ENCODE peak calls at places on chromosomes 16 and 17, in seven cellular contexts. F, X, U, W, O, J and Y are unnamed samples. For H3K4me1, the result is how much of the 10 kb centered on the place peaks cover.

GRCh38 chr17:27339836-27340550 is 46.1 kb downstream of the WSB1 start:
- DNase-seq in F (peak), X (no peak), U (peak), W (no peak), O (no peak), J (no peak), Y (no peak)

GRCh38 chr17:43356999-43357398 is 41.8 kb upstream of the ARL4D start:
- DNase-seq in F (no peak), X (no peak), U (no peak), W (peak), O (peak), J (peak), Y (no peak)

GRCh38 chr17:7137182-7137943 is 22.7 kb upstream of the ASGR2 start:
- DNase-seq in F (no peak), X (no peak), U (no peak), W (no peak), O (no peak), J (no peak), Y (peak)

GRCh38 chr16:27205436-27206065 is 2.2 kb downstream of the KDM8 start:
- DNase-seq in F (peak), X (no peak), U (no peak), W (no peak), O (no peak), J (no peak), Y (no peak)

GRCh38 chr17:64170286-64170685 is 40.3 kb upstream of the ERN1 start:
- DNase-seq in F (no peak), X (no peak), U (no peak), W (no peak), O (no peak), J (no peak), Y (no peak)

GRCh38 chr16:48918520-48919258 is 308.7 kb upstream of the N4BP1 start:
- DNase-seq in F (no peak), X (no peak), U (no peak), W (no peak), O (no peak), J (no peak), Y (no peak)

GRCh38 chr16:13305019-13305755 is 403.8 kb downstream of the SHISA9 start:
- DNase-seq in F (no peak), X (no peak), U (no peak), W (no peak), O (no peak), J (no peak), Y (no peak)

GRCh38 chr16:19909750-19910322 is 25.2 kb upstream of the GPRC5B start:
- DNase-seq in F (no peak), X (no peak), U (no peak), W (no peak), O (no peak), J (peak), Y (no peak)

GRCh38 chr17:372157-373152 is 19.8 kb upstream of the RPH3AL start:
- DNase-seq in F (no peak), X (no peak), U (no peak), W (no peak), O (peak), J (no peak), Y (no peak)

GRCh38 chr16:1559446-1559975 is 26.0 kb downstream of the TMEM204 start:
- DNase-seq in F (no peak), X (peak), U (no peak), W (no peak), O (no peak), J (no peak), Y (no peak)

GRCh38 chr17:45720386-45720785 is 63.7 kb upstream of the CRHR1 start:
- DNase-seq in F (no peak), X (no peak), U (no peak), W (no peak), O (no peak), J (no peak), Y (no peak)

GRCh38 chr16:28320023-28320561 is 27.8 kb downstream of the SBK1 start:
- DNase-seq in F (no peak), X (no peak), U (no peak), W (no peak), O (no peak), J (no peak), Y (no peak)

GRCh38 chr16:14148569-14148968 is 77.5 kb downstream of the MRTFB start:
- DNase-seq in F (no peak), X (no peak), U (no peak), W (no peak), O (peak), J (peak), Y (no peak)

GRCh38 chr16:13883266-13883665 is 36.7 kb upstream of the ERCC4 start:
- DNase-seq in F (no peak), X (no peak), U (no peak), W (no peak), O (no peak), J (no peak), Y (no peak)

GRCh38 chr16:27316038-27316680 is 2.4 kb downstream of the IL4R start:
- DNase-seq in F (peak), X (peak), U (no peak), W (peak), O (no peak), J (no peak), Y (no peak)

GRCh38 chr17:43609613-43610385 is 51.9 kb downstream of the MEOX1 start:
- DNase-seq in F (no peak), X (no peak), U (no peak), W (no peak), O (no peak), J (peak), Y (no peak)

GRCh38 chr17:82794781-82795505 is 43.1 kb downstream of the TBCD start:
- DNase-seq in F (no peak), X (no peak), U (no peak), W (no peak), O (no peak), J (peak), Y (no peak)

GRCh38 chr16:29816694-29817441 is 916 bp downstream of the PAGR1 start:
- DNase-seq in F (peak), X (peak), U (peak), W (peak), O (peak), J (peak), Y (peak)

GRCh38 chr17:78147315-78147998 is 1.3 kb downstream of the C17orf99 start:
- DNase-seq in F (no peak), X (peak), U (no peak), W (no peak), O (no peak), J (no peak), Y (peak)
- H3K4me1 ChIP-seq in F (under half), X (under half), U (under half), W (under half), O (under half), J (under half), Y (half or more)

GRCh38 chr16:84753412-84754325 is 53.9 kb downstream of the USP10 start:
- DNase-seq in F (no peak), X (no peak), U (no peak), W (no peak), O (peak), J (no peak), Y (no peak)
- H3K4me1 ChIP-seq in F (under half), X (under half), U (under half), W (under half), O (under half), J (under half), Y (under half)

GRCh38 chr17:17201271-17201670 is 4.9 kb downstream of the PLD6 start:
- DNase-seq in F (no peak), X (no peak), U (no peak), W (no peak), O (no peak), J (no peak), Y (no peak)

GRCh38 chr17:17201907-17202306 is 4.2 kb downstream of the PLD6 start:
- DNase-seq in F (no peak), X (no peak), U (no peak), W (no peak), O (no peak), J (no peak), Y (no peak)

GRCh38 chr17:17204635-17205231 is 1.4 kb downstream of the PLD6 start:
- DNase-seq in F (no peak), X (no peak), U (peak), W (no peak), O (no peak), J (no peak), Y (no peak)

GRCh38 chr17:17204041-17204591 is 2.0 kb downstream of the PLD6 start:
- DNase-seq in F (no peak), X (no peak), U (no peak), W (no peak), O (no peak), J (no peak), Y (peak)

DNA sequence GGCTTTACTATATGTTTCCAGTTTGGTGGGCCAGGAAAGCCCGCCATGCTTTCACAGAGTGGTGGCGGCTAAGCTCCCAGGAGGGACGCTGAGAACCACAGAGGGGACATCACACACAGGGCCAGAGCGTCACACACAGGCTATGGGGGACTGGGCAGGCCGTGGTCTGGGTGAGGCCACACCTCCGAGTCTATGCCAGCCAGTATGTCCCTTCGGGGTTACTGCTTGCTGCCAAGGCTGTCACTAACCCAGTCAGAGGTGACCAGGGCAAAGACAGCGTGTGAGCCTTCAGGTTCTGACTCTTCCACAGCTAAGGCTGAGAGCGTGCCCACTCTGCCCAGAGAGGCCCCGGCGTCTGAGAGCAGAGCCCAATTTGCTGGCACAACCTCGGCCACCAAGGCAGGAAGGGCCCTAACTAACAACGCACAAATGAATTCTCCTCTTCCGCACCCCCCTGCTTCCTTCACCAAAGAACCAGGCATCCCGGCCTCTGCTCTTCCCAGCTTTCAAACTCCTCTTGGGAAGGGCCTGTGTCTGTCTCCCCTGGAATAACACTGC is 2.9 kb downstream of the PLD6 start:
- DNase-seq in F (no peak), X (no peak), U (no peak), W (no peak), O (no peak), J (no peak), Y (no peak)
- H3K4me1 ChIP-seq in F (under half), X (under half), U (under half), W (under half), O (under half), J (under half), Y (under half)

GRCh38 chr17:68566145-68566738 is 34.9 kb downstream of the FAM20A start:
- DNase-seq in F (no peak), X (no peak), U (no peak), W (peak), O (peak), J (no peak), Y (no peak)

GRCh38 chr17:68565656-68566055 is 35.5 kb downstream of the FAM20A start:
- DNase-seq in F (peak), X (no peak), U (no peak), W (no peak), O (no peak), J (no peak), Y (no peak)

GRCh38 chr17:68567035-68567434 is 34.1 kb downstream of the FAM20A start:
- DNase-seq in F (no peak), X (no peak), U (no peak), W (no peak), O (peak), J (no peak), Y (no peak)

GRCh38 chr17:68562736-68563135 is 38.4 kb downstream of the FAM20A start:
- DNase-seq in F (peak), X (no peak), U (no peak), W (no peak), O (no peak), J (no peak), Y (no peak)

GRCh38 chr17:68564415-68565111 is 36.6 kb downstream of the FAM20A start:
- DNase-seq in F (peak), X (no peak), U (no peak), W (no peak), O (no peak), J (no peak), Y (no peak)
- H3K4me1 ChIP-seq in F (under half), X (under half), U (under half), W (under half), O (under half), J (under half), Y (under half)

GRCh38 chr16:9099131-9099625 is 7.7 kb downstream of the HAPSTR1 start:
- DNase-seq in F (peak), X (no peak), U (no peak), W (no peak), O (peak), J (no peak), Y (no peak)
- H3K4me1 ChIP-seq in F (under half), X (under half), U (under half), W (under half), O (under half), J (under half), Y (half or more)

GRCh38 chr16:84614914-84615813 is 2.7 kb downstream of the COTL1 start:
- DNase-seq in F (no peak), X (no peak), U (no peak), W (no peak), O (no peak), J (no peak), Y (no peak)

GRCh38 chr16:84612686-84613085 is 5.2 kb downstream of the COTL1 start:
- DNase-seq in F (no peak), X (no peak), U (no peak), W (no peak), O (no peak), J (no peak), Y (no peak)

GRCh38 chr16:84614075-84614474 is 3.8 kb downstream of the COTL1 start:
- DNase-seq in F (no peak), X (no peak), U (no peak), W (peak), O (peak), J (peak), Y (no peak)

GRCh38 chr16:84611041-84611440 is 6.8 kb downstream of the COTL1 start:
- DNase-seq in F (no peak), X (no peak), U (no peak), W (no peak), O (peak), J (peak), Y (no peak)

GRCh38 chr16:84613408-84614071 is 4.3 kb downstream of the COTL1 start:
- DNase-seq in F (no peak), X (no peak), U (no peak), W (no peak), O (no peak), J (no peak), Y (no peak)
- H3K4me1 ChIP-seq in F (under half), X (under half), U (under half), W (under half), O (under half), J (under half), Y (under half)

GRCh38 chr16:31474173-31474714 is 2.3 kb downstream of the TGFB1I1 start:
- DNase-seq in F (no peak), X (no peak), U (peak), W (no peak), O (peak), J (peak), Y (no peak)
- H3K4me1 ChIP-seq in F (under half), X (under half), U (under half), W (under half), O (under half), J (under half), Y (under half)